ENCODE peak calls at places on chromosomes 4 and X, in four cellular contexts. Z is PC-3, X is AG04449, C is fibroblast of mammary gland. V is an unnamed sample.
A peak's percentile ranks its signal among the peaks of the same experiment; 100 is the strongest.

GRCh38 chr4:19455850-19456602 is 795.7 kb upstream of the SLIT2 start:
- DNase-seq in C (no peak), X (no peak), Z (peak; percentile 55), V (peak; percentile 32)

GRCh38 chrX:18582910-18583493 is 88.9 kb downstream of the RS1 start:
- DNase-seq in X (no peak), C (peak; percentile 19), Z (no peak), V (peak; percentile 12)

GRCh38 chr4:138576684-138577083 is 334.5 kb upstream of the SLC7A11 start:
- DNase-seq in C (peak; percentile 48), Z (peak; percentile 64), X (no peak), V (peak; percentile 61)

GRCh38 chr4:119206178-119206577 is 6.3 kb upstream of the USP53 start:
- DNase-seq in C (no peak), X (no peak), Z (no peak), V (no peak)

GRCh38 chr4:107692197-107692596 is 27.8 kb downstream of the PAPSS1 start:
- DNase-seq in C (no peak), Z (no peak), X (no peak), V (no peak)

GRCh38 chr4:148044889-148045352 is 313.0 kb downstream of the ARHGAP10 start:
- DNase-seq in X (no peak), Z (no peak), C (no peak), V (no peak)

GRCh38 chr4:56861365-56861764 is 39.9 kb upstream of the SPINK2 start:
- DNase-seq in X (no peak), Z (peak; percentile 31), C (no peak), V (no peak)

GRCh38 chr4:48604527-48604926 is 114.5 kb downstream of the ZAR1 start:
- DNase-seq in Z (no peak), C (no peak), X (no peak), V (no peak)

GRCh38 chr4:125322363-125322730 is 7.6 kb downstream of the FAT4 start:
- DNase-seq in C (peak; percentile 87), Z (peak; percentile 19), X (no peak), V (no peak)

GRCh38 chr4:53453385-53453784 is 75.9 kb downstream of the FIP1L1 start:
- DNase-seq in C (peak; percentile 11), Z (no peak), X (no peak), V (no peak)

GRCh38 chrX:154355094-154355775 is 19.2 kb downstream of the FLNA start:
- DNase-seq in X (no peak), Z (no peak), C (no peak), V (no peak)

GRCh38 chrX:74536142-74537010 is 78.0 kb downstream of the RLIM start:
- DNase-seq in X (no peak), C (peak; percentile 85), Z (peak; percentile 78), V (peak; percentile 74)

GRCh38 chr4:77045490-77045889 is 30.3 kb downstream of the CCNI start:
- DNase-seq in C (peak; percentile 56), X (no peak), Z (peak; percentile 16), V (peak; percentile 32)

GRCh38 chrX:13287816-13288215 is 32.0 kb downstream of the ATXN3L start:
- DNase-seq in C (peak; percentile 51), Z (peak; percentile 5), X (no peak), V (peak; percentile 76)

GRCh38 chrX:123603516-123603915 is 129.3 kb downstream of the THOC2 start:
- DNase-seq in C (peak; percentile 21), Z (no peak), X (no peak), V (no peak)

GRCh38 chr4:24853142-24853541 is 57.8 kb downstream of the SOD3 start:
- DNase-seq in C (no peak), Z (peak; percentile 82), X (no peak), V (peak; percentile 13)

GRCh38 chr4:160038560-160038959 is 935.7 kb downstream of the RAPGEF2 start:
- DNase-seq in C (no peak), X (no peak), Z (peak; percentile 32), V (no peak)

GRCh38 chr4:74516321-74516720 is 71.4 kb downstream of the AREG start:
- DNase-seq in X (no peak), Z (no peak), C (peak; percentile 73), V (peak; percentile 86)

GRCh38 chr4:183214912-183215488 is 105.1 kb downstream of the CLDN22 start:
- DNase-seq in Z (no peak), C (no peak), X (no peak), V (no peak)

GRCh38 chr4:82891728-82892466 is 944 bp upstream of the SEC31A start:
- DNase-seq in Z (no peak), C (peak; percentile 37), X (no peak), V (peak; percentile 53)

GRCh38 chrX:22404297-22404696 is 131.6 kb downstream of the CBLL2 start:
- DNase-seq in X (no peak), Z (no peak), C (no peak), V (no peak)

GRCh38 chr4:16626945-16627344 is 271.5 kb downstream of the LDB2 start:
- DNase-seq in X (peak; percentile 87), C (peak; percentile 99), Z (peak; percentile 82), V (peak; percentile 91)

GRCh38 chr4:109091754-109092409 is 210.6 kb downstream of the COL25A1 start:
- DNase-seq in Z (no peak), C (no peak), X (no peak), V (no peak)

GRCh38 chrX:13463608-13464007 is 105.8 kb upstream of the EGFL6 start:
- DNase-seq in C (peak; percentile 97), X (peak; percentile 84), Z (peak; percentile 49), V (peak; percentile 97)

GRCh38 chr4:169976951-169977350 is 49.2 kb downstream of the MFAP3L start:
- DNase-seq in C (no peak), Z (no peak), X (no peak), V (no peak)

GRCh38 chr4:121784401-121784800 is 16.7 kb upstream of the EXOSC9 start:
- DNase-seq in C (no peak), Z (no peak), X (no peak), V (no peak)

GRCh38 chrX:74248889-74249288 is 55.1 kb upstream of the ZCCHC13 start:
- DNase-seq in Z (no peak), X (no peak), C (peak; percentile 14), V (peak; percentile 60)

GRCh38 chr4:57865264-57865663 is 755.1 kb upstream of the IGFBP7 start:
- DNase-seq in C (no peak), Z (no peak), X (no peak), V (no peak)

DNA sequence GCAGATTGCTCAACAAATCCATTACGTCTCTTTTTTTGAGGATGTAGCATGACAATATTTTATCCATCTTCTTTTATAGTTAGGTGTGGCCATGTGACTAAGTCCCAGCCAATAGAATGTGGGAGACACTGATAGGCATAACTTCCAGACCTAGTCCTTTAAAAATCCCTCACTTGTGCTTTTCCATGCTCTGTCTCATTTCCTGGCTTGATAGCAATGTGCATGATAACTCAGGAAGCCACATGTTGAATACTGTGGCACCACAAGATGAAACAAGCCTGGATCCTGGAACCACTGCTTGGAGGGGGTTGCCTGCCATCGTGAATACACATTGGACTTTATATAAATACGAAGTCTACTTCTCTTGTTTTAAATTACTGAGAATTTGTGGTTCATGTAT is 184.0 kb upstream of the NEIL3 start:
- DNase-seq in Z (no peak), X (no peak), C (no peak), V (no peak)
- H3K4me3 ChIP-seq in Z (no peak overlapping the region), X (no peak overlapping the region), C (no peak overlapping the region), V (no peak overlapping the region)

GRCh38 chr4:175273995-175274753 is 356.0 kb downstream of the ADAM29 start:
- DNase-seq in Z (peak; percentile 35), C (peak; percentile 63), X (no peak), V (peak; percentile 2)

DNA sequence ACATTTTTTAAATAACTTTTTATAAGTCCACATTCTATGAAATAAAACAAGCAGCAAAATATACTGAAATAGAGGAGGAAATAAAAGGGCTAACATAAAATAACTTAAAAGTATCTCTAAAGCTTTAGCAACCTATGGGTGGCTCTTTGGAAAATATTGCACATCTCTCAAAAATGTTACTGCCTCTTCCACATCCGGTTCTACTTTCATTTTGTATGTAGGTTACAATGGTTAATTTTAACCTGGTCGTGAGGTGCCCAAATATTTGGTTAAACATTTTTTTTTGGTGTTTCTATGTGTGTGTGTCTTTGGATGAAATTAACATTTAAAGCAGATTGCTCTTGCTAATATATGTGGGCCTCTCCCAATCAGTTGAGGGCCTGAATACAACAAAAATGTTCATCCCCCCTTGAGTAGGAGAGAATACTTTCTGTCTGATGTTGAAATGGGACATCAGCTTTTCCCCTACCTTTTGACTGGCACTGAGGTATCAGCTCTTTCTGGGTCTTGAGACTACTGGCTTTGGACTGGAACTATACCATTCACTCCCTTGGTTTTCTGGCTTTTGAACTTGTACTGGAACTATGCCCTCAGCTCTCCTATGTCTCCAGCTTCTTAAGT is 353.0 kb downstream of the ADAM29 start:
- DNase-seq in X (no peak), C (no peak), Z (peak; percentile 24), V (no peak)
- H3K4me3 ChIP-seq in X (no peak overlapping the region), C (no peak overlapping the region), Z (no peak overlapping the region), V (no peak overlapping the region)

GRCh38 chrX:120308959-120309872 is 2.0 kb downstream of the TMEM255A start:
- DNase-seq in C (peak; percentile 40), X (no peak), Z (peak; percentile 77), V (peak; percentile 26)

GRCh38 chrX:120311632-120312000 is 355 bp upstream of the TMEM255A start:
- DNase-seq in Z (no peak), X (no peak), C (no peak), V (no peak)

GRCh38 chrX:120308558-120308957 is 2.7 kb downstream of the TMEM255A start:
- DNase-seq in C (no peak), Z (no peak), X (no peak), V (no peak)

GRCh38 chrX:120310861-120311631 is at the start of gene TMEM255A:
- DNase-seq in Z (no peak), C (no peak), X (no peak), V (no peak)

GRCh38 chrX:120309873-120310730 is 1.2 kb downstream of the TMEM255A start:
- DNase-seq in Z (peak; percentile 38), C (no peak), X (no peak), V (no peak)
- H3K4me3 ChIP-seq in Z (peak overlapping the region; percentile 71), C (no peak overlapping the region), X (peak overlapping the region; percentile 25), V (peak overlapping the region; percentile 12)

DNA sequence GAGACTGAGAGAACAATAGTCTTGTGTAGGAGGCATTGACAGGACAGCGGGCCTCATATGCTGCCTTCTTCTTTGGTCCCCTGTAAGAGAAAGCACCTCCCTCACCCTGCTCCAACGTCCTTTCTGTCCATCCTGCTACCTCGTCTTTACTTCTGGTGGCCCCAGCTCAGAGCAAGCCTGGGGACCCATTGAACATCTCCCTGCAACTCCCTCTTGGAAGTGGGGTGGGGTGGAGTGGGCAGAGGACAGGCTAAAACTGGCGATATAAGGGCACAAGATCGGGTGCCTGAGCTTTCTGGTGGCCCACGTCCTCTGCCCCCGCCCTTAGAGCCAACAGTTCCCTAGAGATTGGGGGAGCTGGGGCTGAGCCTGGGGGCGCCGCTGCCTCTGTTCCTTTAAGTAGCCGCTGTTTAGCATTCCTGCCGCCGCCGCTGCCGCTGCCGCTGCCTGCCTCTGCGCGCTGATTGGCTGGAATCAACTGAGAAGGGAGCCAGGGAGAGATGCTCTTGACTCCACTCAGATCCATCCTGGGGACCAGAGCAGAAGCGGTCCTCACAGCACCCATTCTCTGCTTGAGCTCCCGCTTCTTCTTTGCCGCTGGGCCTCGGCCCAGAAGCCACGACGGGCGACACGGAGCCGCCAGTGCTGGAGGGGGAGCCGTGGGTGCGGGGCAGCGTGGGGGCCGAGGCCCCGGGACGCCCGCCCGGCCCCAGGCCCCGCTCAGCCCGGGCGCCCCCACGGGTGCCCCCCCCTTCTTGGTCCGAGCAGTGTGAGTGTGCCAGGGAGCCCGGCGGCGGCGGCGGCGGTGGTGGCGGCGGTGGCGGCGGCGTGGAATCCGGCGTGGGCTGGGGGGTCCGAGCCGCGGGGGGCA is at the start of gene DLG3:
- DNase-seq in Z (peak; percentile 30), C (peak; percentile 29), X (no peak), V (peak; percentile 31)
- H3K4me3 ChIP-seq in Z (no peak within 1 kb of the TSS), C (no peak within 1 kb of the TSS), X (peak within 1 kb of the TSS; percentile 39), V (no peak within 1 kb of the TSS)

GRCh38 chr4:26028793-26029511 is 114.9 kb downstream of the SMIM20 start:
- DNase-seq in Z (no peak), X (no peak), C (peak; percentile 62), V (peak; percentile 49)
- H3K4me3 ChIP-seq in Z (no peak overlapping the region), X (no peak overlapping the region), C (no peak overlapping the region), V (peak overlapping the region; percentile 24)

GRCh38 chrX:71515039-71515398 is 17.9 kb upstream of the OGT start:
- DNase-seq in X (no peak), Z (peak; percentile 38), C (peak; percentile 43), V (peak; percentile 31)
- H3K4me3 ChIP-seq in X (no peak overlapping the region), Z (no peak overlapping the region), C (no peak overlapping the region), V (no peak overlapping the region)

V was measured in fibroblast of villous mesenchyme.